ENCODE peak calls at places on chromosomes 12 and 14, in four cellular contexts. One of them, this sample, is unnamed.

GRCh38 chr12:46956451-46957035 is 122.9 kb upstream of the PCED1B start:
- DNase-seq in endodermal cell: no peak
- DNase-seq in RCC 7860: no peak
- DNase-seq in stromal cell of bone marrow: no peak
- DNase-seq in this sample: no peak

GRCh38 chr14:58805057-58805456 is 167.3 kb downstream of the DACT1 start:
- DNase-seq in endodermal cell: no peak
- DNase-seq in RCC 7860: no peak
- DNase-seq in stromal cell of bone marrow: no peak
- DNase-seq in this sample: no peak

GRCh38 chr12:65670775-65671174 is 153.5 kb upstream of the HMGA2 start:
- DNase-seq in endodermal cell: no peak
- DNase-seq in RCC 7860: peak
- DNase-seq in stromal cell of bone marrow: no peak
- DNase-seq in this sample: no peak

GRCh38 chr12:106118-106561 is 39.6 kb downstream of the IQSEC3 start:
- DNase-seq in endodermal cell: peak
- DNase-seq in RCC 7860: no peak
- DNase-seq in stromal cell of bone marrow: no peak
- DNase-seq in this sample: peak

GRCh38 chr12:113327000-113327399 is 7.9 kb downstream of the SLC8B1 start:
- DNase-seq in endodermal cell: no peak
- DNase-seq in RCC 7860: no peak
- DNase-seq in stromal cell of bone marrow: no peak
- DNase-seq in this sample: no peak

GRCh38 chr14:50023671-50024490 is 92.5 kb downstream of the VCPKMT start:
- DNase-seq in endodermal cell: no peak
- DNase-seq in RCC 7860: peak
- DNase-seq in stromal cell of bone marrow: peak
- DNase-seq in this sample: no peak

GRCh38 chr12:119036878-119037493 is 55.6 kb downstream of the SRRM4 start:
- DNase-seq in endodermal cell: peak
- DNase-seq in RCC 7860: no peak
- DNase-seq in stromal cell of bone marrow: no peak
- DNase-seq in this sample: peak

GRCh38 chr12:47964102-47964723 is 817 bp downstream of the TMEM106C start:
- DNase-seq in endodermal cell: peak
- DNase-seq in RCC 7860: no peak
- DNase-seq in stromal cell of bone marrow: no peak
- DNase-seq in this sample: peak

GRCh38 chr14:58738876-58739275 is 101.1 kb downstream of the DACT1 start:
- DNase-seq in endodermal cell: no peak
- DNase-seq in RCC 7860: no peak
- DNase-seq in stromal cell of bone marrow: no peak
- DNase-seq in this sample: no peak

GRCh38 chr12:98595152-98595988 is 1.9 kb downstream of the SLC25A3 start:
- DNase-seq in endodermal cell: peak
- DNase-seq in RCC 7860: peak
- DNase-seq in stromal cell of bone marrow: no peak
- DNase-seq in this sample: peak

GRCh38 chr12:50458606-50459005 is 46.2 kb upstream of the DIP2B start:
- DNase-seq in endodermal cell: no peak
- DNase-seq in RCC 7860: peak
- DNase-seq in stromal cell of bone marrow: no peak
- DNase-seq in this sample: no peak

GRCh38 chr14:106129274-106129673 is 602.9 kb downstream of the TMEM121 start:
- DNase-seq in endodermal cell: no peak
- DNase-seq in RCC 7860: no peak
- DNase-seq in stromal cell of bone marrow: no peak
- DNase-seq in this sample: no peak

GRCh38 chr14:22002860-22003284 is 329.3 kb upstream of the OR4E1 start:
- DNase-seq in endodermal cell: peak
- DNase-seq in RCC 7860: no peak
- DNase-seq in stromal cell of bone marrow: no peak
- DNase-seq in this sample: peak

GRCh38 chr12:89172224-89172623 is 180.1 kb downstream of the DUSP6 start:
- DNase-seq in endodermal cell: no peak
- DNase-seq in RCC 7860: no peak
- DNase-seq in stromal cell of bone marrow: no peak
- DNase-seq in this sample: no peak

GRCh38 chr12:121637231-121637914 is 11.0 kb downstream of the ORAI1 start:
- DNase-seq in endodermal cell: peak
- DNase-seq in RCC 7860: no peak
- DNase-seq in stromal cell of bone marrow: no peak
- DNase-seq in this sample: no peak

GRCh38 chr12:78494911-78495310 is 369.7 kb upstream of the SYT1 start:
- DNase-seq in endodermal cell: no peak
- DNase-seq in RCC 7860: no peak
- DNase-seq in stromal cell of bone marrow: no peak
- DNase-seq in this sample: no peak

GRCh38 chr12:67355428-67356385 is 86.5 kb downstream of the CAND1 start:
- DNase-seq in endodermal cell: peak
- DNase-seq in RCC 7860: peak
- DNase-seq in stromal cell of bone marrow: peak
- DNase-seq in this sample: peak

GRCh38 chr14:71680733-71681387 is 251.4 kb upstream of the RGS6 start:
- DNase-seq in endodermal cell: peak
- DNase-seq in RCC 7860: no peak
- DNase-seq in stromal cell of bone marrow: no peak
- DNase-seq in this sample: peak

GRCh38 chr14:20680363-20680762 is 4.0 kb upstream of the RNASE4 start:
- DNase-seq in endodermal cell: peak
- DNase-seq in RCC 7860: no peak
- DNase-seq in stromal cell of bone marrow: no peak
- DNase-seq in this sample: no peak

GRCh38 chr12:131672941-131673330 is 38.0 kb upstream of the SFSWAP start:
- DNase-seq in endodermal cell: peak
- DNase-seq in RCC 7860: no peak
- DNase-seq in stromal cell of bone marrow: no peak
- DNase-seq in this sample: no peak

GRCh38 chr12:48331389-48331788 is 19.3 kb downstream of the ZNF641 start:
- DNase-seq in endodermal cell: no peak
- DNase-seq in RCC 7860: no peak
- DNase-seq in stromal cell of bone marrow: no peak
- DNase-seq in this sample: no peak

GRCh38 chr12:57898308-57898970 is 42.9 kb upstream of the ATP23 start:
- DNase-seq in endodermal cell: peak
- DNase-seq in RCC 7860: no peak
- DNase-seq in stromal cell of bone marrow: no peak
- DNase-seq in this sample: no peak

GRCh38 chr12:123942911-123943648 is 29.6 kb downstream of the CCDC92 start:
- DNase-seq in endodermal cell: no peak
- DNase-seq in RCC 7860: no peak
- DNase-seq in stromal cell of bone marrow: peak
- DNase-seq in this sample: no peak

GRCh38 chr14:91985008-91985407 is 37.5 kb upstream of the FBLN5 start:
- DNase-seq in endodermal cell: no peak
- DNase-seq in RCC 7860: no peak
- DNase-seq in stromal cell of bone marrow: no peak
- DNase-seq in this sample: no peak

GRCh38 chr12:19912996-19913395 is 455.3 kb upstream of the PDE3A start:
- DNase-seq in endodermal cell: no peak
- DNase-seq in RCC 7860: no peak
- DNase-seq in stromal cell of bone marrow: no peak
- DNase-seq in this sample: no peak

GRCh38 chr12:91483471-91483985 is 300.9 kb upstream of the DCN start:
- DNase-seq in endodermal cell: no peak
- DNase-seq in RCC 7860: peak
- DNase-seq in stromal cell of bone marrow: no peak
- DNase-seq in this sample: no peak

GRCh38 chr14:93984987-93985410 is 8.6 kb upstream of the ASB2 start:
- DNase-seq in endodermal cell: peak
- DNase-seq in RCC 7860: peak
- DNase-seq in stromal cell of bone marrow: peak
- DNase-seq in this sample: peak

GRCh38 chr12:52156310-52156709 is 35.5 kb downstream of the KRT80 start:
- DNase-seq in endodermal cell: no peak
- DNase-seq in RCC 7860: peak
- DNase-seq in stromal cell of bone marrow: no peak
- DNase-seq in this sample: no peak

GRCh38 chr12:1544991-1545700 is 49.2 kb downstream of the FBXL14 start:
- DNase-seq in endodermal cell: peak
- DNase-seq in RCC 7860: no peak
- DNase-seq in stromal cell of bone marrow: no peak
- DNase-seq in this sample: peak

GRCh38 chr12:25717552-25717951 is 164.5 kb upstream of the LMNTD1 start:
- DNase-seq in endodermal cell: no peak
- DNase-seq in RCC 7860: no peak
- DNase-seq in stromal cell of bone marrow: no peak
- DNase-seq in this sample: no peak

GRCh38 chr12:108862588-108862959 is 5.2 kb upstream of the SSH1 start:
- DNase-seq in endodermal cell: no peak
- DNase-seq in RCC 7860: no peak
- DNase-seq in stromal cell of bone marrow: no peak
- DNase-seq in this sample: no peak

GRCh38 chr12:93950321-93950720 is 198.1 kb upstream of the PLXNC1 start:
- DNase-seq in endodermal cell: no peak
- DNase-seq in RCC 7860: no peak
- DNase-seq in stromal cell of bone marrow: peak
- DNase-seq in this sample: no peak

GRCh38 chr12:131773582-131774221 is 54.5 kb upstream of the MMP17 start:
- DNase-seq in endodermal cell: peak
- DNase-seq in RCC 7860: no peak
- DNase-seq in stromal cell of bone marrow: no peak
- DNase-seq in this sample: no peak

GRCh38 chr12:115216300-115216699 is 532.3 kb upstream of the TBX3 start:
- DNase-seq in endodermal cell: peak
- DNase-seq in RCC 7860: no peak
- DNase-seq in stromal cell of bone marrow: no peak
- DNase-seq in this sample: no peak

GRCh38 chr14:94307410-94307992 is 14.4 kb upstream of the SERPINA10 start:
- DNase-seq in endodermal cell: no peak
- DNase-seq in RCC 7860: peak
- DNase-seq in stromal cell of bone marrow: no peak
- DNase-seq in this sample: peak

GRCh38 chr12:23621910-23622309 is 327.6 kb downstream of the SOX5 start:
- DNase-seq in endodermal cell: no peak
- DNase-seq in RCC 7860: no peak
- DNase-seq in stromal cell of bone marrow: no peak
- DNase-seq in this sample: no peak

GRCh38 chr14:96352708-96353107 is 10.4 kb downstream of the ATG2B start:
- DNase-seq in endodermal cell: no peak
- DNase-seq in RCC 7860: no peak
- DNase-seq in stromal cell of bone marrow: no peak
- DNase-seq in this sample: no peak

GRCh38 chr14:95876769-95877490 is at the start of gene TUNAR:
- DNase-seq in endodermal cell: peak
- DNase-seq in RCC 7860: no peak
- DNase-seq in stromal cell of bone marrow: no peak
- DNase-seq in this sample: peak

This sample was measured in mesendoderm.